ENCODE peak calls at places on chromosomes 13 and 19, in ten cellular contexts. Z is cardiac muscle cell; R is stimulated activated CD4-positive, alpha-beta T cell treated with anti-CD3 and anti-CD28 coated beads, TNF-alpha, amount 100 ng/mL, for 4 hours; Q is iris pigment epithelial cell; S is activated CD8-positive, alpha-beta T cell treated with anti-CD3 and anti-CD28 coated beads, Interleukin-2, amount 10 ng/mL, durations not matched to agents 7 days and 5 days; X is EH; A is GM04503; H is stimulated activated naive B cell treated with anti-CD40 and anti-IgM and Interleukin-4, amounts not matched to agents 10 μg/mL and 1 μg/mL and 100 μg/mL, for 72 hours; L is cerebellar cortex; G is AG09309. V is an unnamed sample.

GRCh38 chr19:49936549-49936948 is 7.2 kb upstream of the NUP62 start:
- DNase-seq in Z (no peak), R (no peak), Q (no peak), S (no peak), X (no peak), A (no peak), H (no peak), L (peak), G (no peak), V (no peak)

GRCh38 chr19:16325671-16326400 is 1.2 kb downstream of the KLF2 start:
- DNase-seq in Z (peak), R (no peak), Q (no peak), S (peak), X (peak), A (no peak), H (peak), L (peak), G (no peak), V (no peak)

GRCh38 chr13:107299717-107300116 is 731.8 kb upstream of the ARGLU1 start:
- DNase-seq in Z (peak), R (no peak), Q (no peak), S (no peak), X (no peak), A (no peak), H (no peak), L (no peak), G (no peak), V (no peak)

GRCh38 chr19:19627442-19627715 is 641 bp downstream of the LPAR2 start:
- DNase-seq in Z (no peak), R (no peak), Q (no peak), S (no peak), X (no peak), A (no peak), H (no peak), L (no peak), G (no peak), V (no peak)

GRCh38 chr13:28059214-28059613 is 41.2 kb downstream of the FLT3 start:
- DNase-seq in Z (peak), R (no peak), Q (peak), S (peak), X (peak), A (no peak), H (no peak), L (peak), G (no peak), V (peak)

GRCh38 chr19:58407658-58408151 is 744 bp upstream of the ZNF584 start:
- DNase-seq in Z (no peak), R (no peak), Q (no peak), S (peak), X (no peak), A (no peak), H (no peak), L (peak), G (no peak), V (peak)

GRCh38 chr19:6259312-6259861 is 20.4 kb downstream of the MLLT1 start:
- DNase-seq in Z (no peak), R (no peak), Q (peak), S (no peak), X (peak), A (no peak), H (no peak), L (peak), G (no peak), V (peak)

GRCh38 chr13:38394777-38395504 is 45.3 kb downstream of the UFM1 start:
- DNase-seq in Z (no peak), R (no peak), Q (peak), S (no peak), X (peak), A (peak), H (no peak), L (no peak), G (peak), V (no peak)

GRCh38 chr13:66365101-66365500 is 865.0 kb downstream of the PCDH9 start:
- DNase-seq in Z (no peak), R (no peak), Q (no peak), S (no peak), X (no peak), A (no peak), H (no peak), L (no peak), G (no peak), V (no peak)

GRCh38 chr13:97810152-97810551 is 143.3 kb upstream of the IPO5 start:
- DNase-seq in Z (peak), R (no peak), Q (peak), S (no peak), X (peak), A (no peak), H (no peak), L (peak), G (no peak), V (peak)

GRCh38 chr19:50551034-50551712 is 17.1 kb downstream of the LRRC4B start:
- DNase-seq in Z (no peak), R (no peak), Q (no peak), S (no peak), X (no peak), A (no peak), H (no peak), L (no peak), G (no peak), V (no peak)

GRCh38 chr13:50353651-50354415 is 338.6 kb downstream of the KCNRG start:
- DNase-seq in Z (peak), R (no peak), Q (peak), S (no peak), X (no peak), A (peak), H (no peak), L (no peak), G (no peak), V (no peak)

GRCh38 chr13:36431204-36432105 is 840 bp upstream of the CCNA1 start:
- DNase-seq in Z (no peak), R (no peak), Q (no peak), S (peak), X (no peak), A (no peak), H (peak), L (no peak), G (no peak), V (no peak)

GRCh38 chr19:33375760-33376159 is 2.3 kb downstream of the CEBPG start:
- DNase-seq in Z (peak), R (no peak), Q (peak), S (no peak), X (peak), A (no peak), H (no peak), L (no peak), G (no peak), V (no peak)

GRCh38 chr19:15432018-15432494 is 13.3 kb upstream of the AKAP8L start:
- DNase-seq in Z (peak), R (no peak), Q (no peak), S (peak), X (no peak), A (no peak), H (no peak), L (no peak), G (no peak), V (no peak)

GRCh38 chr13:55013051-55013450 is 1984.4 kb downstream of the OLFM4 start:
- DNase-seq in Z (no peak), R (no peak), Q (no peak), S (no peak), X (no peak), A (no peak), H (no peak), L (no peak), G (no peak), V (no peak)

GRCh38 chr19:17706750-17707181 is 12.5 kb upstream of the MAP1S start:
- DNase-seq in Z (peak), R (no peak), Q (peak), S (no peak), X (peak), A (no peak), H (no peak), L (peak), G (no peak), V (peak)

GRCh38 chr13:30618186-30618937 is 642 bp downstream of the USPL1 start:
- DNase-seq in Z (no peak), R (no peak), Q (no peak), S (peak), X (peak), A (no peak), H (peak), L (peak), G (no peak), V (no peak)

GRCh38 chr19:13006431-13007281 is 11.4 kb downstream of the NFIX start:
- DNase-seq in Z (no peak), R (no peak), Q (no peak), S (no peak), X (no peak), A (no peak), H (no peak), L (no peak), G (no peak), V (peak)

GRCh38 chr19:40413291-40413994 is at the start of gene PRX:
- DNase-seq in Z (no peak), R (no peak), Q (no peak), S (no peak), X (no peak), A (no peak), H (no peak), L (no peak), G (no peak), V (no peak)

V was measured in G401.